ENCODE peak calls at places on chromosomes 5 and 9, in ten cellular contexts. A is NT2/D1, S is aorta, F is right lobe of liver, P is adrenal gland, R is iPS DF 6.9, D is cardiac muscle cell, O is heart left ventricle, G is HCT116, B is endothelial cell of umbilical vein. M is an unnamed sample. For H3K27me3 and H3K36me3, the result is how much of the 10 kb centered on the place peaks cover.

GRCh38 chr9:121783523-121784507 is 132.4 kb downstream of the DAB2IP start:
- DNase-seq in A (no peak), S (peak), F (no peak), P (no peak), R (no peak), D (no peak), O (no peak), G (no peak), B (no peak), M (peak)

GRCh38 chr5:29462261-29462660 is 1731.2 kb upstream of the CDH6 start:
- DNase-seq in A (no peak), S (no peak), F (no peak), P (no peak), R (no peak), D (no peak), O (no peak), G (no peak), B (no peak), M (no peak)

GRCh38 chr5:105882956-105883481 is 1787.7 kb downstream of the EFNA5 start:
- DNase-seq in A (no peak), S (no peak), F (no peak), P (no peak), R (no peak), D (no peak), O (no peak), G (no peak), B (no peak), M (no peak)

GRCh38 chr9:134076644-134077043 is 8.8 kb upstream of the BRD3 start:
- DNase-seq in A (no peak), S (no peak), F (no peak), P (no peak), R (no peak), D (no peak), O (no peak), G (no peak), B (no peak), M (no peak)

GRCh38 chr5:94941113-94941765 is 322.8 kb downstream of the SLF1 start:
- DNase-seq in A (no peak), S (no peak), F (no peak), P (no peak), R (no peak), D (no peak), O (no peak), G (no peak), B (no peak), M (no peak)

GRCh38 chr9:136140966-136141365 is 22.3 kb upstream of the TMEM250 start:
- DNase-seq in A (no peak), S (peak), F (no peak), P (no peak), R (no peak), D (no peak), O (peak), G (no peak), B (no peak), M (no peak)

GRCh38 chr9:105150991-105151685 is 93.3 kb upstream of the SLC44A1 start:
- DNase-seq in A (no peak), S (no peak), F (no peak), P (no peak), R (no peak), D (no peak), O (no peak), G (no peak), B (no peak), M (no peak)

GRCh38 chr9:91714020-91714721 is 235.9 kb downstream of the ROR2 start:
- DNase-seq in A (peak), S (peak), F (peak), P (peak), R (peak), D (peak), O (peak), G (peak), B (peak), M (peak)

GRCh38 chr9:129344623-129345495 is 166.8 kb upstream of the IER5L start:
- DNase-seq in A (no peak), S (no peak), F (no peak), P (peak), R (no peak), D (no peak), O (peak), G (no peak), B (no peak), M (no peak)

GRCh38 chr5:137648361-137648760 is 87.5 kb downstream of the KLHL3 start:
- DNase-seq in A (no peak), S (no peak), F (no peak), P (no peak), R (no peak), D (no peak), O (no peak), G (no peak), B (no peak), M (no peak)

GRCh38 chr5:13278148-13278547 is 666.3 kb downstream of the DNAH5 start:
- DNase-seq in A (no peak), S (no peak), F (no peak), P (no peak), R (no peak), D (no peak), O (no peak), G (no peak), B (no peak), M (no peak)

GRCh38 chr9:131330814-131331600 is 41.5 kb downstream of the PLPP7 start:
- DNase-seq in A (peak), S (no peak), F (peak), P (no peak), R (peak), D (peak), O (peak), G (no peak), B (peak), M (peak)

GRCh38 chr9:123335227-123335985 is 20.6 kb upstream of the CRB2 start:
- DNase-seq in A (peak), S (no peak), F (no peak), P (no peak), R (no peak), D (peak), O (no peak), G (no peak), B (peak), M (no peak)

GRCh38 chr5:84696651-84697050 is 312.0 kb upstream of the EDIL3 start:
- DNase-seq in A (no peak), S (no peak), F (no peak), P (no peak), R (no peak), D (no peak), O (no peak), G (peak), B (no peak), M (no peak)

GRCh38 chr9:99140685-99141314 is 35.9 kb downstream of the TGFBR1 start:
- DNase-seq in A (peak), S (no peak), F (no peak), P (peak), R (peak), D (peak), O (peak), G (peak), B (peak), M (peak)

GRCh38 chr9:123375725-123376132 is 19.7 kb downstream of the CRB2 start:
- DNase-seq in A (no peak), S (no peak), F (no peak), P (peak), R (no peak), D (no peak), O (no peak), G (no peak), B (no peak), M (peak)

DNA sequence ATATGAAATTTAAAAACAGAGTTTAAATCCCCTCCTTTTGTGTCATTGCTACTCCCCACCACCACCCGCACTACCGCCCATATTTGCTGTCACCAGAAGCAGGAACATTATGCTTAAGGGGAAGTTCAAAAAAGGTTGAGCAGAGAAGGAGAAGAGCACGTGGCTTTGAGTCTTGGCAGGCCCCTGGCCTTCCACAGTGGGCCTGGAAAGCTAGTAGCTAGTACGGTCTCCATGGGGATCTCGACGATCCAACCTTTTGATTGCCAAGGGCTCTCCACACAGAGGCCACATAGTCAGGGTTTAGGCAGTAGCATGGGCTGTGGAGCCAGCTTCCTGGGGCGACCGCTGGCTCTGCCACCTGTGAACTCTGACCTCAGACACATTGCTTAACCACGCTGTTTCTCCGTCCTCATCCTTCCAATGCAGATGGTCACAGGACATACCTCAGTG is 90.1 kb downstream of the GOLPH3 start:
- DNase-seq in A (no peak), S (no peak), F (peak), P (no peak), R (no peak), D (no peak), O (no peak), G (no peak), B (no peak), M (no peak)
- H3K4me3 ChIP-seq in A (no peak), S (no peak), F (no peak), P (no peak), R (no peak), D (no peak), O (no peak), G (no peak), B (no peak), M (no peak)

GRCh38 chr5:65646938-65647337 is 22.1 kb downstream of the SHLD3 start:
- DNase-seq in A (no peak), S (no peak), F (no peak), P (no peak), R (no peak), D (no peak), O (no peak), G (no peak), B (no peak), M (no peak)
- H3K27me3 ChIP-seq in A (under half), S (under half), F (under half), P (under half), R (under half), D (under half), O (under half), G (under half), B (under half), M (under half)

GRCh38 chr5:139312075-139312474 is 18.5 kb downstream of the MATR3 start:
- DNase-seq in A (no peak), S (no peak), F (no peak), P (no peak), R (no peak), D (no peak), O (no peak), G (no peak), B (no peak), M (no peak)
- H3K36me3 ChIP-seq in A (under half), S (under half), F (under half), P (under half), R (under half), D (under half), O (under half), G (under half), B (under half), M (under half)

GRCh38 chr9:90024823-90025222 is 420.0 kb downstream of the GADD45G start:
- DNase-seq in A (no peak), S (peak), F (no peak), P (no peak), R (no peak), D (no peak), O (no peak), G (no peak), B (no peak), M (no peak)

GRCh38 chr9:90029996-90030395 is 425.2 kb downstream of the GADD45G start:
- DNase-seq in A (no peak), S (no peak), F (no peak), P (no peak), R (no peak), D (no peak), O (no peak), G (no peak), B (no peak), M (no peak)

GRCh38 chr9:90024419-90024818 is 419.6 kb downstream of the GADD45G start:
- DNase-seq in A (no peak), S (no peak), F (no peak), P (no peak), R (no peak), D (no peak), O (no peak), G (no peak), B (no peak), M (no peak)

GRCh38 chr9:90025816-90026215 is 421.0 kb downstream of the GADD45G start:
- DNase-seq in A (no peak), S (no peak), F (no peak), P (peak), R (no peak), D (no peak), O (no peak), G (no peak), B (no peak), M (peak)

DNA sequence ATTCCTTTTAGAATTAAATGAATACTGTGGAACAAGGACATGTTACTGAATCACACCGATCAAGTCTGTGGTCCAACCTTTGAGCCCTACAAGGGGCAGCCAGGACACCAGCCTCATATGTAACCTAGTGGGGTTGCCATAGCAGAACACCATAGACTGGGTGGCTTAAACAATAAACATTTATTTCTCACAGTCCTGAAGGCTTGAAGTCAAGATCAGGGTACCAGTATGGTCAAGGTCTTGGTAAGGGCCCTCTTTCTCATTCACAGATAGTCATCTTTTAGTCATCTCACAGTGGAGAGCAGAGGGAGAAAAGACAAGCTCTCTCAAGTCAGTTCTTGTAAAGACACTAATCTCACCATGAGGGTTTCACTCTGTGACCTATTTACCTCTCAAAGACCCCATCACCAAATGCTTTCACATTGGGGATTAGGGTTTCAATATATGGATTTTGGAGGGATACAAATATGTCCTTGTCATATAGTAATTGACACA is 422.5 kb downstream of the GADD45G start:
- DNase-seq in A (no peak), S (no peak), F (no peak), P (no peak), R (no peak), D (no peak), O (no peak), G (no peak), B (no peak), M (no peak)
- H3K4me3 ChIP-seq in A (no peak), S (no peak), F (no peak), P (no peak), R (no peak), D (no peak), O (no peak), G (no peak), B (no peak), M (no peak)

GRCh38 chr9:69526699-69527098 is 145.5 kb downstream of the APBA1 start:
- DNase-seq in A (no peak), S (no peak), F (no peak), P (no peak), R (no peak), D (no peak), O (no peak), G (no peak), B (no peak), M (no peak)

GRCh38 chr9:69532359-69532758 is 139.8 kb downstream of the APBA1 start:
- DNase-seq in A (no peak), S (no peak), F (no peak), P (no peak), R (no peak), D (no peak), O (no peak), G (no peak), B (no peak), M (no peak)

GRCh38 chr9:69527454-69527853 is 144.7 kb downstream of the APBA1 start:
- DNase-seq in A (no peak), S (no peak), F (no peak), P (no peak), R (no peak), D (no peak), O (no peak), G (no peak), B (no peak), M (no peak)
- H3K27me3 ChIP-seq in A (under half), S (under half), F (under half), P (under half), R (under half), D (under half), O (under half), G (under half), B (under half), M (under half)

GRCh38 chr5:150376799-150377771 is 19.6 kb downstream of the TCOF1 start:
- DNase-seq in A (no peak), S (no peak), F (no peak), P (no peak), R (no peak), D (peak), O (no peak), G (no peak), B (no peak), M (no peak)
- H3K36me3 ChIP-seq in A (half or more), S (under half), F (under half), P (under half), R (half or more), D (under half), O (half or more), G (half or more), B (under half), M (half or more)

GRCh38 chr5:18778226-18778625 is 1144.0 kb downstream of the TAF11L14 start:
- DNase-seq in A (no peak), S (no peak), F (no peak), P (no peak), R (no peak), D (no peak), O (no peak), G (no peak), B (no peak), M (no peak)
- H3K4me3 ChIP-seq in A (no peak), S (no peak), F (no peak), P (no peak), R (no peak), D (no peak), O (no peak), G (no peak), B (no peak), M (no peak)

DNA sequence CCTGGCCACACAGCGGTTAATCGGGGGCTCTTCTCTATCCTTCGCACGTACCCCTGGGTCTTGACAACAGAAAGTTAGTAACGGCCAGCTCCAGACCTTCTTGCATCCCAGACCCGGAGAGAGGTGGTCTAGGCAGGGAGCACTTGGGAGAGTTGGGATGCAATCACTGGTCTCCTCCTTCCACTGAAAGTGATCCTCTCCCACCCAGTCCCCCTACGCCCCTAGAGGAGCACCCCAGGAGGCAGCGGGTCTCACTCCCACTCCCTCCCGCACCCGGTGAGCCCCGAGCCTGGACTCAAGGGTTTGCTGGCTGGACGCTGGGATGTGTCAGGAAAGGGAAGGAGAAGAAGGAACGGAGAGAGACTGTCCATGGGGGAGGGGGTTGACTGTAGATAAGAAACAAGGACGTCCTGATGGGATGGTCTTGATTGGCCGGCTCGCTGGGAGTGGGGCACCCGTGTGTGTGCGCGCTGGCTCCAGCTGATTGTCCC is 2.0 kb downstream of the RORB start:
- DNase-seq in A (no peak), S (no peak), F (no peak), P (peak), R (no peak), D (peak), O (peak), G (no peak), B (no peak), M (peak)
- H3K27me3 ChIP-seq in A (half or more), S (under half), F (under half), P (under half), R (under half), D (half or more), O (half or more), G (under half), B (half or more), M (half or more)

M was measured in H7.